ENCODE peak calls at places on chromosomes 4 and X, in eight cellular contexts. R is stimulated activated CD8-positive, alpha-beta memory T cell treated with anti-CD3 and anti-CD28 coated beads, Interleukin-12 subunit alpha, Interleukin-12 subunit beta, amount 100 ng/mL, for 1 hour; F is ovary; A is endothelial cell; V is hippocampal formation; O is SW480; J is H1; W is H7. D is an unnamed sample.

GRCh38 chrX:4825550-4825949 is 1112.1 kb upstream of the PRKX start:
- DNase-seq in R (no peak), F (no peak), A (no peak), V (no peak), O (no peak), J (no peak), W (no peak), D (no peak)

GRCh38 chr4:98482847-98483806 is 175.3 kb downstream of the TSPAN5 start:
- DNase-seq in R (no peak), F (no peak), A (no peak), V (no peak), O (no peak), J (no peak), W (no peak), D (no peak)

GRCh38 chr4:25888781-25889180 is 25.2 kb upstream of the SMIM20 start:
- DNase-seq in R (no peak), F (no peak), A (no peak), V (no peak), O (no peak), J (no peak), W (no peak), D (no peak)

GRCh38 chrX:151771726-151772125 is 37.2 kb downstream of the CNGA2 start:
- DNase-seq in R (no peak), F (no peak), A (no peak), V (no peak), O (no peak), J (no peak), W (no peak), D (no peak)

GRCh38 chrX:120463241-120463640 is 5.9 kb downstream of the LAMP2 start:
- DNase-seq in R (no peak), F (no peak), A (no peak), V (no peak), O (no peak), J (no peak), W (no peak), D (no peak)

GRCh38 chrX:131677655-131678628 is 134.1 kb downstream of the OR13H1 start:
- DNase-seq in R (no peak), F (peak), A (peak), V (peak), O (peak), J (peak), W (peak), D (no peak)

GRCh38 chr4:63693321-63693720 is 715.9 kb downstream of the TECRL start:
- DNase-seq in R (no peak), F (no peak), A (no peak), V (no peak), O (no peak), J (no peak), W (no peak), D (no peak)

GRCh38 chrX:122363112-122363511 is 821.0 kb upstream of the GRIA3 start:
- DNase-seq in R (no peak), F (no peak), A (no peak), V (no peak), O (no peak), J (no peak), W (peak), D (no peak)

GRCh38 chrX:39171686-39172085 is 370.4 kb downstream of the MID1IP1 start:
- DNase-seq in R (no peak), F (no peak), A (no peak), V (no peak), O (no peak), J (no peak), W (no peak), D (no peak)

GRCh38 chr4:17846256-17846655 is 35.5 kb downstream of the NCAPG start:
- DNase-seq in R (no peak), F (no peak), A (no peak), V (no peak), O (no peak), J (no peak), W (no peak), D (no peak)

GRCh38 chrX:136781180-136781797 is 557 bp upstream of the ARHGEF6 start:
- DNase-seq in R (no peak), F (no peak), A (no peak), V (no peak), O (no peak), J (no peak), W (no peak), D (no peak)

GRCh38 chr4:186137193-186137792 is 32.8 kb downstream of the FAM149A start:
- DNase-seq in R (no peak), F (no peak), A (no peak), V (no peak), O (peak), J (no peak), W (no peak), D (no peak)

GRCh38 chrX:1945879-1946278 is 331.0 kb downstream of the ASMT start:
- DNase-seq in R (no peak), F (no peak), A (no peak), V (no peak), O (no peak), J (no peak), W (no peak), D (no peak)

GRCh38 chr4:80614319-80614718 is 278.8 kb downstream of the CFAP299 start:
- DNase-seq in R (no peak), F (no peak), A (no peak), V (no peak), O (no peak), J (peak), W (no peak), D (no peak)

GRCh38 chr4:156971623-156972369 is at the start of gene PDGFC:
- DNase-seq in R (no peak), F (peak), A (peak), V (peak), O (peak), J (no peak), W (peak), D (no peak)

GRCh38 chrX:49204017-49204416 is 4.0 kb upstream of the SYP start:
- DNase-seq in R (no peak), F (no peak), A (no peak), V (no peak), O (no peak), J (no peak), W (no peak), D (no peak)

GRCh38 chr4:154082760-154083530 is 294.1 kb upstream of the SFRP2 start:
- DNase-seq in R (no peak), F (no peak), A (peak), V (no peak), O (peak), J (peak), W (peak), D (no peak)

GRCh38 chrX:106933538-106933961 is 13.3 kb downstream of the CLDN2 start:
- DNase-seq in R (no peak), F (no peak), A (no peak), V (no peak), O (peak), J (no peak), W (no peak), D (no peak)

GRCh38 chr4:159352609-159353008 is 249.7 kb downstream of the RAPGEF2 start:
- DNase-seq in R (no peak), F (no peak), A (no peak), V (no peak), O (no peak), J (no peak), W (no peak), D (no peak)

GRCh38 chrX:115330498-115331138 is 41.1 kb downstream of the LUZP4 start:
- DNase-seq in R (no peak), F (peak), A (peak), V (peak), O (peak), J (no peak), W (peak), D (peak)

GRCh38 chrX:50180073-50180940 is 20.5 kb downstream of the AKAP4 start:
- DNase-seq in R (no peak), F (no peak), A (no peak), V (no peak), O (no peak), J (no peak), W (peak), D (no peak)

GRCh38 chr4:8771258-8771590 is 100.4 kb downstream of the HMX1 start:
- DNase-seq in R (no peak), F (no peak), A (no peak), V (no peak), O (no peak), J (no peak), W (peak), D (no peak)

GRCh38 chrX:153578200-153578835 is 20.6 kb downstream of the CCNQ start:
- DNase-seq in R (no peak), F (no peak), A (no peak), V (no peak), O (no peak), J (no peak), W (peak), D (no peak)

GRCh38 chr4:31045724-31046318 is 325.7 kb downstream of the PCDH7 start:
- DNase-seq in R (no peak), F (no peak), A (peak), V (no peak), O (peak), J (no peak), W (no peak), D (no peak)

GRCh38 chrX:118156254-118156952 is 39.8 kb upstream of the KLHL13 start:
- DNase-seq in R (no peak), F (no peak), A (no peak), V (no peak), O (no peak), J (no peak), W (no peak), D (no peak)

GRCh38 chr4:173272987-173273386 is 61.2 kb downstream of the HMGB2 start:
- DNase-seq in R (no peak), F (no peak), A (no peak), V (no peak), O (no peak), J (no peak), W (no peak), D (no peak)

GRCh38 chrX:139762400-139763183 is 54.6 kb upstream of the MCF2 start:
- DNase-seq in R (no peak), F (no peak), A (no peak), V (no peak), O (no peak), J (no peak), W (no peak), D (no peak)

GRCh38 chr4:38601244-38601915 is 62.6 kb upstream of the KLF3 start:
- DNase-seq in R (no peak), F (no peak), A (no peak), V (no peak), O (no peak), J (no peak), W (no peak), D (no peak)

D was measured in hypothalamus.